ENCODE peak calls at places on chromosomes 1 and 21, in five cellular contexts. J is body of pancreas, L is adrenal gland, X is cardiac fibroblast, B is kidney epithelial cell. R is an unnamed sample.

GRCh38 chr1:100721502-100722205 is 2.1 kb downstream of the VCAM1 start:
- DNase-seq in J (peak), L (peak), X (peak), B (peak), R (no peak)

GRCh38 chr1:38814444-38814983 is 45.1 kb downstream of the RRAGC start:
- DNase-seq in J (no peak), L (no peak), X (no peak), B (no peak), R (no peak)

GRCh38 chr1:203760506-203760905 is 4.5 kb upstream of the LAX1 start:
- DNase-seq in J (no peak), L (no peak), X (no peak), B (no peak), R (no peak)

GRCh38 chr1:8477199-8477982 is 159.5 kb downstream of the SLC45A1 start:
- DNase-seq in J (no peak), L (no peak), X (peak), B (no peak), R (no peak)

GRCh38 chr1:57671750-57672149 is 247.9 kb upstream of the DAB1 start:
- DNase-seq in J (no peak), L (no peak), X (no peak), B (no peak), R (no peak)

GRCh38 chr1:87242445-87243185 is 86.1 kb upstream of the LMO4 start:
- DNase-seq in J (no peak), L (no peak), X (no peak), B (no peak), R (no peak)

GRCh38 chr1:39268112-39268581 is 63.7 kb downstream of the MACF1 start:
- DNase-seq in J (peak), L (peak), X (peak), B (peak), R (no peak)

GRCh38 chr21:44930543-44930981 is 9.3 kb upstream of the SLX9 start:
- DNase-seq in J (no peak), L (no peak), X (peak), B (no peak), R (no peak)

GRCh38 chr1:40924767-40925166 is 54.7 kb upstream of the CTPS1 start:
- DNase-seq in J (no peak), L (no peak), X (no peak), B (no peak), R (no peak)

GRCh38 chr1:83717785-83718184 is 281.1 kb downstream of the TTLL7 start:
- DNase-seq in J (no peak), L (no peak), X (no peak), B (no peak), R (no peak)

GRCh38 chr1:236841341-236841740 is 46.2 kb downstream of the MTR start:
- DNase-seq in J (peak), L (no peak), X (no peak), B (no peak), R (no peak)

GRCh38 chr1:17661546-17662157 is 93.5 kb upstream of the ACTL8 start:
- DNase-seq in J (peak), L (peak), X (peak), B (no peak), R (peak)

GRCh38 chr1:109877776-109878175 is 32.9 kb upstream of the CSF1 start:
- DNase-seq in J (no peak), L (no peak), X (no peak), B (no peak), R (no peak)

GRCh38 chr1:179002552-179003345 is 22.9 kb upstream of the FAM20B start:
- DNase-seq in J (peak), L (peak), X (peak), B (no peak), R (peak)

GRCh38 chr1:49626474-49626873 is 397.3 kb downstream of the AGBL4 start:
- DNase-seq in J (no peak), L (no peak), X (no peak), B (no peak), R (no peak)

GRCh38 chr1:182444497-182444896 is 5.4 kb upstream of the RGSL1 start:
- DNase-seq in J (peak), L (no peak), X (no peak), B (no peak), R (no peak)

GRCh38 chr1:90176530-90176929 is 181.6 kb downstream of the ZNF326 start:
- DNase-seq in J (no peak), L (no peak), X (no peak), B (peak), R (no peak)

GRCh38 chr1:202154766-202155477 is 5.5 kb downstream of the PTPN7 start:
- DNase-seq in J (peak), L (peak), X (peak), B (no peak), R (peak)

GRCh38 chr1:202501281-202501680 is 152.8 kb downstream of the PPP1R12B start:
- DNase-seq in J (no peak), L (no peak), X (peak), B (no peak), R (no peak)

GRCh38 chr1:52404975-52405338 is 555 bp downstream of the PRPF38A start:
- DNase-seq in J (no peak), L (no peak), X (no peak), B (no peak), R (no peak)

GRCh38 chr1:43402055-43402865 is 12.6 kb downstream of the SZT2 start:
- DNase-seq in J (no peak), L (no peak), X (no peak), B (no peak), R (no peak)

GRCh38 chr1:92186081-92186480 is 31.6 kb upstream of the C1orf146 start:
- DNase-seq in J (no peak), L (no peak), X (peak), B (no peak), R (no peak)

GRCh38 chr1:93625582-93626327 is 55.9 kb downstream of the BCAR3 start:
- DNase-seq in J (no peak), L (peak), X (peak), B (peak), R (no peak)

GRCh38 chr1:28756846-28757245 is 20.1 kb downstream of the YTHDF2 start:
- DNase-seq in J (no peak), L (no peak), X (peak), B (no peak), R (no peak)
- TF ChIP-seq CTCF in J (no peak), L (peak), X (no peak), B (peak), R (peak)

DNA sequence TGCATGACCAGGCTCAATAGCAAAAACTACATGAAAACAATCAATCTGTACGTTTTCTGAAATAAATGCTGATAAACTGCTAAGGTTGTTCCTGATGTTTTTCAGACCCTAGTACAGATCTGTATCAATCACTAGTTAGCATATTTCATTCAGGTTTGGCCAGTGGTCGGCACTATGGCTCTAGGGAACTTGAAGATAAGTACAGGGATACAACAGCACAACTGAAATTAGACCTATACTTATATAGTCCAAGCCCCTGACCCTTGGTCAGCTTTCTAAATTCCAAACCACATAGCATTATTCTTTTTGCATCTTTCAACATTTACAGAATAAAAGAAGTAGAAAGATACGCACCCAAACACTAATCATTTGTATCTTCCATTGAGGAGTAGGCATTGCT is 142.7 kb downstream of the PLPPR4 start:
- DNase-seq in J (no peak), L (no peak), X (no peak), B (no peak), R (no peak)
- TF ChIP-seq CTCF in J (no peak), L (no peak), X (no peak), B (no peak), R (no peak)

GRCh38 chr21:33477066-33477465 is 2.7 kb downstream of the TMEM50B start:
- DNase-seq in J (no peak), L (no peak), X (no peak), B (no peak), R (no peak)
- TF ChIP-seq CTCF in J (no peak), L (no peak), X (no peak), B (no peak), R (no peak)

GRCh38 chr1:21657456-21658190 is 11.5 kb downstream of the RAP1GAP start:
- DNase-seq in J (no peak), L (no peak), X (no peak), B (no peak), R (no peak)
- TF ChIP-seq CTCF in J (no peak), L (no peak), X (no peak), B (no peak), R (no peak)

GRCh38 chr1:230303822-230304221 is 122.3 kb downstream of the PGBD5 start:
- DNase-seq in J (no peak), L (peak), X (peak), B (no peak), R (no peak)

GRCh38 chr1:230300322-230301301 is 125.5 kb downstream of the PGBD5 start:
- DNase-seq in J (peak), L (no peak), X (no peak), B (no peak), R (no peak)

GRCh38 chr1:230301820-230302219 is 124.3 kb downstream of the PGBD5 start:
- DNase-seq in J (peak), L (no peak), X (no peak), B (no peak), R (no peak)

GRCh38 chr1:230301322-230301721 is 124.8 kb downstream of the PGBD5 start:
- DNase-seq in J (peak), L (no peak), X (no peak), B (no peak), R (no peak)

GRCh38 chr1:230303069-230303468 is 123.1 kb downstream of the PGBD5 start:
- DNase-seq in J (no peak), L (no peak), X (no peak), B (no peak), R (no peak)
- TF ChIP-seq CTCF in J (no peak), L (no peak), X (no peak), B (no peak), R (no peak)

GRCh38 chr1:153771241-153771640 is 4.0 kb upstream of the SLC27A3 start:
- DNase-seq in J (no peak), L (no peak), X (no peak), B (no peak), R (no peak)
- TF ChIP-seq CTCF in J (no peak), L (no peak), X (no peak), B (no peak), R (no peak)

R was measured in progenitor cell of endocrine pancreas.